ENCODE peak calls at places on chromosomes 2 and 18, in nine cellular contexts. One of them, this sample, is unnamed.

GRCh38 chr2:38533180-38533579 is 69.5 kb downstream of the HNRNPLL start:
- DNase-seq in SK-N-SH: no peak
- DNase-seq in mesenchymal stem cell: no peak
- DNase-seq in neuronal stem cell: no peak
- DNase-seq in fibroblast of lung: no peak
- DNase-seq in tibial artery: no peak
- DNase-seq in GM23338: no peak
- DNase-seq in mammary epithelial cell: no peak
- DNase-seq in A549: no peak
- DNase-seq in this sample: no peak

GRCh38 chr2:164882276-164882675 is 40.7 kb upstream of the COBLL1 start:
- DNase-seq in SK-N-SH: no peak
- DNase-seq in mesenchymal stem cell: no peak
- DNase-seq in neuronal stem cell: no peak
- DNase-seq in fibroblast of lung: no peak
- DNase-seq in tibial artery: no peak
- DNase-seq in GM23338: no peak
- DNase-seq in mammary epithelial cell: no peak
- DNase-seq in A549: no peak
- DNase-seq in this sample: peak; percentile 8

GRCh38 chr2:40289771-40290404 is 162.0 kb downstream of the SLC8A1 start:
- DNase-seq in SK-N-SH: no peak
- DNase-seq in mesenchymal stem cell: no peak
- DNase-seq in neuronal stem cell: no peak
- DNase-seq in fibroblast of lung: no peak
- DNase-seq in tibial artery: no peak
- DNase-seq in GM23338: no peak
- DNase-seq in mammary epithelial cell: no peak
- DNase-seq in A549: no peak
- DNase-seq in this sample: no peak

GRCh38 chr2:200637886-200638285 is 52.1 kb downstream of the AOX1 start:
- DNase-seq in SK-N-SH: no peak
- DNase-seq in mesenchymal stem cell: no peak
- DNase-seq in neuronal stem cell: no peak
- DNase-seq in fibroblast of lung: no peak
- DNase-seq in tibial artery: no peak
- DNase-seq in GM23338: no peak
- DNase-seq in mammary epithelial cell: no peak
- DNase-seq in A549: no peak
- DNase-seq in this sample: no peak

GRCh38 chr2:100976061-100976460 is 26.0 kb upstream of the RPL31 start:
- DNase-seq in SK-N-SH: no peak
- DNase-seq in mesenchymal stem cell: no peak
- DNase-seq in neuronal stem cell: no peak
- DNase-seq in fibroblast of lung: no peak
- DNase-seq in tibial artery: no peak
- DNase-seq in GM23338: no peak
- DNase-seq in mammary epithelial cell: no peak
- DNase-seq in A549: no peak
- DNase-seq in this sample: no peak

GRCh38 chr18:25256439-25256838 is 95.5 kb downstream of the ZNF521 start:
- DNase-seq in SK-N-SH: no peak
- DNase-seq in mesenchymal stem cell: no peak
- DNase-seq in neuronal stem cell: no peak
- DNase-seq in fibroblast of lung: no peak
- DNase-seq in tibial artery: no peak
- DNase-seq in GM23338: peak; percentile 61
- DNase-seq in mammary epithelial cell: no peak
- DNase-seq in A549: no peak
- DNase-seq in this sample: no peak

GRCh38 chr2:43539436-43539835 is 56.4 kb downstream of the THADA start:
- DNase-seq in SK-N-SH: no peak
- DNase-seq in mesenchymal stem cell: no peak
- DNase-seq in neuronal stem cell: no peak
- DNase-seq in fibroblast of lung: no peak
- DNase-seq in tibial artery: no peak
- DNase-seq in GM23338: no peak
- DNase-seq in mammary epithelial cell: no peak
- DNase-seq in A549: no peak
- DNase-seq in this sample: no peak

GRCh38 chr18:6624271-6624670 is 105.2 kb upstream of the ARHGAP28 start:
- DNase-seq in SK-N-SH: no peak
- DNase-seq in mesenchymal stem cell: peak; percentile 57
- DNase-seq in neuronal stem cell: no peak
- DNase-seq in fibroblast of lung: peak; percentile 87
- DNase-seq in tibial artery: no peak
- DNase-seq in GM23338: no peak
- DNase-seq in mammary epithelial cell: peak; percentile 53
- DNase-seq in A549: no peak
- DNase-seq in this sample: peak; percentile 49

GRCh38 chr2:177147093-177147694 is 65.4 kb upstream of the HNRNPA3 start:
- DNase-seq in SK-N-SH: peak; percentile 40
- DNase-seq in mesenchymal stem cell: peak; percentile 69
- DNase-seq in neuronal stem cell: no peak
- DNase-seq in fibroblast of lung: peak; percentile 69
- DNase-seq in tibial artery: no peak
- DNase-seq in GM23338: peak; percentile 78
- DNase-seq in mammary epithelial cell: peak; percentile 41
- DNase-seq in A549: peak; percentile 69
- DNase-seq in this sample: peak; percentile 82

GRCh38 chr2:237708961-237709360 is 81.6 kb downstream of the LRRFIP1 start:
- DNase-seq in SK-N-SH: no peak
- DNase-seq in mesenchymal stem cell: no peak
- DNase-seq in neuronal stem cell: no peak
- DNase-seq in fibroblast of lung: no peak
- DNase-seq in tibial artery: no peak
- DNase-seq in GM23338: peak; percentile 1
- DNase-seq in mammary epithelial cell: no peak
- DNase-seq in A549: no peak
- DNase-seq in this sample: no peak

GRCh38 chr2:237708491-237708890 is 81.1 kb downstream of the LRRFIP1 start:
- DNase-seq in SK-N-SH: no peak
- DNase-seq in mesenchymal stem cell: no peak
- DNase-seq in neuronal stem cell: no peak
- DNase-seq in fibroblast of lung: no peak
- DNase-seq in tibial artery: no peak
- DNase-seq in GM23338: peak; percentile 21
- DNase-seq in mammary epithelial cell: no peak
- DNase-seq in A549: no peak
- DNase-seq in this sample: no peak

GRCh38 chr2:237714690-237715458 is 83.7 kb upstream of the RBM44 start:
- DNase-seq in SK-N-SH: no peak
- DNase-seq in mesenchymal stem cell: peak; percentile 81
- DNase-seq in neuronal stem cell: no peak
- DNase-seq in fibroblast of lung: no peak
- DNase-seq in tibial artery: no peak
- DNase-seq in GM23338: peak; percentile 61
- DNase-seq in mammary epithelial cell: no peak
- DNase-seq in A549: no peak
- DNase-seq in this sample: no peak

GRCh38 chr2:237712477-237713377 is 85.3 kb downstream of the LRRFIP1 start:
- DNase-seq in SK-N-SH: no peak
- DNase-seq in mesenchymal stem cell: no peak
- DNase-seq in neuronal stem cell: no peak
- DNase-seq in fibroblast of lung: no peak
- DNase-seq in tibial artery: no peak
- DNase-seq in GM23338: no peak
- DNase-seq in mammary epithelial cell: no peak
- DNase-seq in A549: no peak
- DNase-seq in this sample: no peak

DNA sequence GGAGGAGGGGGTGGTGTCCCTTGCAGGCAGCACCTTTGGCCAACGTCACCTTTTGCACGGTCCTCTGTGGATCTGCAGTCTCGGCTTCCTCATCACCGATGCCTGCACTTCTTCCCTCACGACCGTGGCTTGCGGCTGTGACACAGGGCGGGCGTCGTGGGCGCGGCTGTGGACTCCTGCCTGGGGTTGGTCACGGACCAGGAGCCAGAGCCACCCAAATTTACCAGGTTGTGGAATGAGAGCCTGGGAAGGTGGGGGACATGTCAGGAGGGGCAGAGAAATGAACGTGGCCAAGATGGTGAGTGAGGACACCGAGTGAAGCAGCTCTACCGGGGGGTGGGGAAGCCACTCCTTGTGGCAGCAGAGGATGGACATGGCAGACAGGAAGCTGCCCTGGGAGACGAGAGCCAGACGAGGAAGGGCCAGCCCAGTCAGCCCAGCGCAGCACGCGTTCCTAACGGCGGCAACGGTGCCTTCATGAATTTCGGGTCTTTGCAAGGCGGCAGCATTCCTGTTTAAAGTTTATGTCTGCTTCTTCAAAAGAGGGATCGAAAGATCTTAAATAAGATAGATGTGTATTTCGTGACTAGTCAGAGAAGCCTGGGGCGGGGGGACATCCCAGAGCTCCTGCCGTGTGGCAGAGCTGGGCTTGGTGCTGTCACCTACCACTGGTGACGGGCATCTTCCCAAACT is 84.2 kb downstream of the LRRFIP1 start:
- DNase-seq in SK-N-SH: no peak
- DNase-seq in mesenchymal stem cell: no peak
- DNase-seq in neuronal stem cell: no peak
- DNase-seq in fibroblast of lung: no peak
- DNase-seq in tibial artery: no peak
- DNase-seq in GM23338: no peak
- DNase-seq in mammary epithelial cell: no peak
- DNase-seq in A549: no peak
- DNase-seq in this sample: no peak
- H3K4me1 ChIP-seq in SK-N-SH: peaks cover 27% of the 10 kb centered on the region
- H3K4me1 ChIP-seq in mesenchymal stem cell: peaks cover 9% of the 10 kb centered on the region
- H3K4me1 ChIP-seq in neuronal stem cell: peaks cover 16% of the 10 kb centered on the region
- H3K4me1 ChIP-seq in fibroblast of lung: peaks cover 13% of the 10 kb centered on the region
- H3K4me1 ChIP-seq in tibial artery: no peaks in the 10 kb centered on the region
- H3K4me1 ChIP-seq in GM23338: peaks cover 42% of the 10 kb centered on the region
- H3K4me1 ChIP-seq in mammary epithelial cell: no peaks in the 10 kb centered on the region
- H3K4me1 ChIP-seq in A549: peaks cover 10% of the 10 kb centered on the region
- H3K4me1 ChIP-seq in this sample: peaks cover 11% of the 10 kb centered on the region

DNA sequence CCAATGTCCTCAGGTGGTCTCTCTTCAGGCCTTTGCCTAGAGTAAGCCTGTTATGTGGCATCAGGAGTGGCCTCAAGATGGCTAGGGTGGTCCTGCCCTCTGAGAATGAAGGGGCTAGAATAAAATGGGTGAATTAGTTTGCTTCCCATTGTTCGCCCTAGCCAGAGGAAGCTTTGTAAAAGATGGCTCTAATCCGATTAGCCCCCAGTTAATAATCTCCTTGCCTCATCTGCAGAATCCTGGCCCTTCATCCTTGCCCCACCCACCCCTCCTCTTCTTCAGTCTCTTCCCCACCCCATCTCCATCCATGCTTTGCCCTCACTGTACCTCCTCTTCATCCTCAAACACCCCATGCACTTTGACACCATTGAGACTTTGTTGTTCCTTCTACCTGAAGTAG is 57.4 kb upstream of the LGALSL start:
- DNase-seq in SK-N-SH: no peak
- DNase-seq in mesenchymal stem cell: no peak
- DNase-seq in neuronal stem cell: no peak
- DNase-seq in fibroblast of lung: no peak
- DNase-seq in tibial artery: no peak
- DNase-seq in GM23338: no peak
- DNase-seq in mammary epithelial cell: no peak
- DNase-seq in A549: no peak
- DNase-seq in this sample: no peak
- H3K4me1 ChIP-seq in SK-N-SH: no peaks in the 10 kb centered on the region
- H3K4me1 ChIP-seq in mesenchymal stem cell: peaks cover 4% of the 10 kb centered on the region
- H3K4me1 ChIP-seq in neuronal stem cell: peaks cover 19% of the 10 kb centered on the region
- H3K4me1 ChIP-seq in fibroblast of lung: peaks cover 2% of the 10 kb centered on the region
- H3K4me1 ChIP-seq in tibial artery: no peaks in the 10 kb centered on the region
- H3K4me1 ChIP-seq in GM23338: peaks cover 16% of the 10 kb centered on the region
- H3K4me1 ChIP-seq in mammary epithelial cell: no peaks in the 10 kb centered on the region
- H3K4me1 ChIP-seq in A549: peaks cover 19% of the 10 kb centered on the region
- H3K4me1 ChIP-seq in this sample: peaks cover 18% of the 10 kb centered on the region

GRCh38 chr18:11548367-11548766 is 61.0 kb upstream of the SLC35G4 start:
- DNase-seq in SK-N-SH: no peak
- DNase-seq in mesenchymal stem cell: no peak
- DNase-seq in neuronal stem cell: no peak
- DNase-seq in fibroblast of lung: peak; percentile 15
- DNase-seq in tibial artery: no peak
- DNase-seq in GM23338: no peak
- DNase-seq in mammary epithelial cell: no peak
- DNase-seq in A549: no peak
- DNase-seq in this sample: no peak
- H3K4me1 ChIP-seq in SK-N-SH: no peaks in the 10 kb centered on the region
- H3K4me1 ChIP-seq in mesenchymal stem cell: no peaks in the 10 kb centered on the region
- H3K4me1 ChIP-seq in neuronal stem cell: no peaks in the 10 kb centered on the region
- H3K4me1 ChIP-seq in fibroblast of lung: no peaks in the 10 kb centered on the region
- H3K4me1 ChIP-seq in tibial artery: no peaks in the 10 kb centered on the region
- H3K4me1 ChIP-seq in GM23338: no peaks in the 10 kb centered on the region
- H3K4me1 ChIP-seq in mammary epithelial cell: no peaks in the 10 kb centered on the region
- H3K4me1 ChIP-seq in A549: no peaks in the 10 kb centered on the region
- H3K4me1 ChIP-seq in this sample: peaks cover 6% of the 10 kb centered on the region

GRCh38 chr2:65313954-65314256 is 86.3 kb downstream of the ACTR2 start:
- DNase-seq in SK-N-SH: no peak
- DNase-seq in mesenchymal stem cell: no peak
- DNase-seq in neuronal stem cell: no peak
- DNase-seq in fibroblast of lung: no peak
- DNase-seq in tibial artery: no peak
- DNase-seq in GM23338: no peak
- DNase-seq in mammary epithelial cell: no peak
- DNase-seq in A549: no peak
- DNase-seq in this sample: no peak
- H3K4me1 ChIP-seq in SK-N-SH: no peaks in the 10 kb centered on the region
- H3K4me1 ChIP-seq in mesenchymal stem cell: peaks cover 10% of the 10 kb centered on the region
- H3K4me1 ChIP-seq in neuronal stem cell: no peaks in the 10 kb centered on the region
- H3K4me1 ChIP-seq in fibroblast of lung: peaks cover 12% of the 10 kb centered on the region
- H3K4me1 ChIP-seq in tibial artery: no peaks in the 10 kb centered on the region
- H3K4me1 ChIP-seq in GM23338: no peaks in the 10 kb centered on the region
- H3K4me1 ChIP-seq in mammary epithelial cell: peaks cover 41% of the 10 kb centered on the region
- H3K4me1 ChIP-seq in A549: peaks cover 2% of the 10 kb centered on the region
- H3K4me1 ChIP-seq in this sample: peaks cover 42% of the 10 kb centered on the region

DNA sequence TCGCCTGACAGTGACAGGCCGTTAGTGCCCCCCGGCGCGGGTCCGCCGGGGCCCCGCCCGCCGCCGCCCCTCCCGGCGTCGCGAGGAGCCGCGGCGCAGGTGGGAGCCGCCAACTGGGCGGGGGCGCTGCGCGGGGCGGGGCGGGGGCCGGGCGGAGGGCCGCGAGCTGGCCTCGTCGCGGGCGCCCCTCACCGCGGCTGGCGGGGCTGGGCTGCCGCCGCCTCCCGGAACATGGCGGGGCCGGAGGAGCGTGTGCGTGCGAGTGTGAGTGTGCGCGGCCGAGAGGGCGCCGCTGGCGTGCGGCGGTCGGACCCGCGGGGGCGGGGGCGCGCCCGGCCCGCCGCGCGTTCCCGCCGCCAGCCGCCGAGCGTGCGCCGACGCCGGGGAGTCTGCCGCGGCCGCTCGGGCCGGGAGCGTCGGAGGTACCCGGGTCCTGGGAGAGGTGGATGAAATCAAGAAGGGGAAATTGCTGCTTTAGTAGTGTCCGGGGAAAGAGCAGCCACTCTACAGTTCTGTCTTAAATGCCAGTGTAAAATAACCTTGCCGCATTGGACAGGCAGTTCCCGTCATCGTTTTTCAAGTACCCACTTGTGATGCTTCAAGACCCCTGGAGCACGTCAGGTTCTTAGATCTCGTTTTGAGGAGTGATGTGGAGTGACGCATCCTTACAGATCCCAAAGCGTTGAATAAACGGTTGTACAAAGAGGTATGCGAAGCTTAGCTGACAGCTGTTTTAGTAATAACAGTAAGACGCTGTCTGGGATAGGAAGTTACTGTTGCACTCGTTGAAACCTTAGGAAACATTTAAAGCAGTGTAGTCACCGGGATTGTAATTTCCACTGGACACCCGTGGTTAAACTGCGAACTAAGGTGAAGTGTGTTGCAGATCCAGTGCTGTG is 836 bp downstream of the ANKRD12 start:
- DNase-seq in SK-N-SH: peak; percentile 90
- DNase-seq in mesenchymal stem cell: peak; percentile 97
- DNase-seq in neuronal stem cell: peak; percentile 56
- DNase-seq in fibroblast of lung: peak; percentile 79
- DNase-seq in tibial artery: peak; percentile 44
- DNase-seq in GM23338: peak; percentile 74
- DNase-seq in mammary epithelial cell: peak; percentile 76
- DNase-seq in A549: peak; percentile 62
- DNase-seq in this sample: peak; percentile 91
- H3K4me1 ChIP-seq in SK-N-SH: peaks cover 23% of the 10 kb centered on the region
- H3K4me1 ChIP-seq in mesenchymal stem cell: peaks cover 12% of the 10 kb centered on the region
- H3K4me1 ChIP-seq in neuronal stem cell: peaks cover 16% of the 10 kb centered on the region
- H3K4me1 ChIP-seq in fibroblast of lung: peaks cover 7% of the 10 kb centered on the region
- H3K4me1 ChIP-seq in tibial artery: no peaks in the 10 kb centered on the region
- H3K4me1 ChIP-seq in GM23338: peaks cover 15% of the 10 kb centered on the region
- H3K4me1 ChIP-seq in mammary epithelial cell: peaks cover 19% of the 10 kb centered on the region
- H3K4me1 ChIP-seq in A549: peaks cover 64% of the 10 kb centered on the region
- H3K4me1 ChIP-seq in this sample: peaks cover 41% of the 10 kb centered on the region